ENCODE peak calls at places on chromosomes 12 and 14, in nine cellular contexts. One of them, this sample, is unnamed.

GRCh38 chr12:5035618-5036017 is 8.1 kb upstream of the KCNA5 start:
- DNase-seq in non-pigmented ciliary epithelial cell: no peak
- DNase-seq in fibroblast of pulmonary artery: no peak
- DNase-seq in ACHN: no peak
- DNase-seq in anterior cingulate cortex: no peak
- DNase-seq in posterior vena cava: no peak
- DNase-seq in stimulated activated CD8-positive, alpha-beta memory T cell treated with anti-CD3 and anti-CD28 coated beads, Interleukin-7, amount 100 ng/mL, for 48 hours: no peak
- DNase-seq in activated CD8-positive, alpha-beta T cell treated with anti-CD3 and anti-CD28 coated beads, Interleukin-2, amount 10 ng/mL, durations not matched to agents 7 days and 5 days: no peak
- DNase-seq in lower lobe of right lung: no peak
- DNase-seq in this sample: no peak

GRCh38 chr12:54991161-54991991 is 6.8 kb upstream of the TESPA1 start:
- DNase-seq in stimulated activated CD8-positive, alpha-beta memory T cell treated with anti-CD3 and anti-CD28 coated beads, Interleukin-7, amount 100 ng/mL, for 48 hours: no peak
- DNase-seq in anterior cingulate cortex: no peak
- DNase-seq in posterior vena cava: no peak
- DNase-seq in fibroblast of pulmonary artery: no peak
- DNase-seq in non-pigmented ciliary epithelial cell: no peak
- DNase-seq in lower lobe of right lung: no peak
- DNase-seq in activated CD8-positive, alpha-beta T cell treated with anti-CD3 and anti-CD28 coated beads, Interleukin-2, amount 10 ng/mL, durations not matched to agents 7 days and 5 days: peak; percentile 66
- DNase-seq in ACHN: no peak
- DNase-seq in this sample: no peak

GRCh38 chr14:39431416-39432178 is 636 bp downstream of the FBXO33 start:
- DNase-seq in posterior vena cava: peak; percentile 88
- DNase-seq in fibroblast of pulmonary artery: peak; percentile 36
- DNase-seq in ACHN: peak; percentile 43
- DNase-seq in lower lobe of right lung: peak; percentile 77
- DNase-seq in activated CD8-positive, alpha-beta T cell treated with anti-CD3 and anti-CD28 coated beads, Interleukin-2, amount 10 ng/mL, durations not matched to agents 7 days and 5 days: peak; percentile 65
- DNase-seq in non-pigmented ciliary epithelial cell: no peak
- DNase-seq in anterior cingulate cortex: peak; percentile 33
- DNase-seq in stimulated activated CD8-positive, alpha-beta memory T cell treated with anti-CD3 and anti-CD28 coated beads, Interleukin-7, amount 100 ng/mL, for 48 hours: peak; percentile 81
- DNase-seq in this sample: peak; percentile 24

GRCh38 chr14:69959136-69959535 is 79.9 kb downstream of the SMOC1 start:
- DNase-seq in lower lobe of right lung: no peak
- DNase-seq in fibroblast of pulmonary artery: no peak
- DNase-seq in non-pigmented ciliary epithelial cell: no peak
- DNase-seq in posterior vena cava: no peak
- DNase-seq in ACHN: no peak
- DNase-seq in stimulated activated CD8-positive, alpha-beta memory T cell treated with anti-CD3 and anti-CD28 coated beads, Interleukin-7, amount 100 ng/mL, for 48 hours: no peak
- DNase-seq in anterior cingulate cortex: no peak
- DNase-seq in activated CD8-positive, alpha-beta T cell treated with anti-CD3 and anti-CD28 coated beads, Interleukin-2, amount 10 ng/mL, durations not matched to agents 7 days and 5 days: no peak
- DNase-seq in this sample: no peak

GRCh38 chr14:70318635-70319013 is 40.9 kb downstream of the COX16 start:
- DNase-seq in anterior cingulate cortex: no peak
- DNase-seq in non-pigmented ciliary epithelial cell: no peak
- DNase-seq in posterior vena cava: no peak
- DNase-seq in lower lobe of right lung: no peak
- DNase-seq in stimulated activated CD8-positive, alpha-beta memory T cell treated with anti-CD3 and anti-CD28 coated beads, Interleukin-7, amount 100 ng/mL, for 48 hours: no peak
- DNase-seq in activated CD8-positive, alpha-beta T cell treated with anti-CD3 and anti-CD28 coated beads, Interleukin-2, amount 10 ng/mL, durations not matched to agents 7 days and 5 days: no peak
- DNase-seq in ACHN: no peak
- DNase-seq in fibroblast of pulmonary artery: no peak
- DNase-seq in this sample: no peak

GRCh38 chr14:50056457-50056856 is 59.9 kb downstream of the VCPKMT start:
- DNase-seq in non-pigmented ciliary epithelial cell: no peak
- DNase-seq in activated CD8-positive, alpha-beta T cell treated with anti-CD3 and anti-CD28 coated beads, Interleukin-2, amount 10 ng/mL, durations not matched to agents 7 days and 5 days: no peak
- DNase-seq in lower lobe of right lung: no peak
- DNase-seq in stimulated activated CD8-positive, alpha-beta memory T cell treated with anti-CD3 and anti-CD28 coated beads, Interleukin-7, amount 100 ng/mL, for 48 hours: no peak
- DNase-seq in ACHN: no peak
- DNase-seq in posterior vena cava: no peak
- DNase-seq in anterior cingulate cortex: no peak
- DNase-seq in fibroblast of pulmonary artery: no peak
- DNase-seq in this sample: no peak

GRCh38 chr12:60020068-60020467 is 424.2 kb downstream of the SLC16A7 start:
- DNase-seq in posterior vena cava: no peak
- DNase-seq in stimulated activated CD8-positive, alpha-beta memory T cell treated with anti-CD3 and anti-CD28 coated beads, Interleukin-7, amount 100 ng/mL, for 48 hours: no peak
- DNase-seq in non-pigmented ciliary epithelial cell: no peak
- DNase-seq in ACHN: no peak
- DNase-seq in fibroblast of pulmonary artery: no peak
- DNase-seq in anterior cingulate cortex: no peak
- DNase-seq in activated CD8-positive, alpha-beta T cell treated with anti-CD3 and anti-CD28 coated beads, Interleukin-2, amount 10 ng/mL, durations not matched to agents 7 days and 5 days: no peak
- DNase-seq in lower lobe of right lung: no peak
- DNase-seq in this sample: no peak

GRCh38 chr12:12403264-12404248 is 46.7 kb downstream of the BORCS5 start:
- DNase-seq in activated CD8-positive, alpha-beta T cell treated with anti-CD3 and anti-CD28 coated beads, Interleukin-2, amount 10 ng/mL, durations not matched to agents 7 days and 5 days: no peak
- DNase-seq in posterior vena cava: no peak
- DNase-seq in lower lobe of right lung: no peak
- DNase-seq in non-pigmented ciliary epithelial cell: no peak
- DNase-seq in ACHN: no peak
- DNase-seq in stimulated activated CD8-positive, alpha-beta memory T cell treated with anti-CD3 and anti-CD28 coated beads, Interleukin-7, amount 100 ng/mL, for 48 hours: no peak
- DNase-seq in fibroblast of pulmonary artery: peak; percentile 25
- DNase-seq in anterior cingulate cortex: no peak
- DNase-seq in this sample: no peak

GRCh38 chr12:14961466-14962155 is at the start of gene ARHGDIB:
- DNase-seq in lower lobe of right lung: peak; percentile 58
- DNase-seq in non-pigmented ciliary epithelial cell: no peak
- DNase-seq in stimulated activated CD8-positive, alpha-beta memory T cell treated with anti-CD3 and anti-CD28 coated beads, Interleukin-7, amount 100 ng/mL, for 48 hours: peak; percentile 66
- DNase-seq in ACHN: no peak
- DNase-seq in anterior cingulate cortex: no peak
- DNase-seq in fibroblast of pulmonary artery: peak; percentile 87
- DNase-seq in activated CD8-positive, alpha-beta T cell treated with anti-CD3 and anti-CD28 coated beads, Interleukin-2, amount 10 ng/mL, durations not matched to agents 7 days and 5 days: peak; percentile 93
- DNase-seq in posterior vena cava: no peak
- DNase-seq in this sample: peak; percentile 69

GRCh38 chr14:51849095-51849494 is 11.3 kb upstream of the GNG2 start:
- DNase-seq in posterior vena cava: no peak
- DNase-seq in anterior cingulate cortex: no peak
- DNase-seq in lower lobe of right lung: no peak
- DNase-seq in fibroblast of pulmonary artery: no peak
- DNase-seq in ACHN: no peak
- DNase-seq in stimulated activated CD8-positive, alpha-beta memory T cell treated with anti-CD3 and anti-CD28 coated beads, Interleukin-7, amount 100 ng/mL, for 48 hours: no peak
- DNase-seq in activated CD8-positive, alpha-beta T cell treated with anti-CD3 and anti-CD28 coated beads, Interleukin-2, amount 10 ng/mL, durations not matched to agents 7 days and 5 days: peak; percentile 45
- DNase-seq in non-pigmented ciliary epithelial cell: no peak
- DNase-seq in this sample: no peak

GRCh38 chr12:14716848-14717444 is 20.5 kb upstream of the GUCY2C start:
- DNase-seq in anterior cingulate cortex: no peak
- DNase-seq in ACHN: peak; percentile 62
- DNase-seq in lower lobe of right lung: no peak
- DNase-seq in stimulated activated CD8-positive, alpha-beta memory T cell treated with anti-CD3 and anti-CD28 coated beads, Interleukin-7, amount 100 ng/mL, for 48 hours: peak; percentile 22
- DNase-seq in non-pigmented ciliary epithelial cell: peak; percentile 3
- DNase-seq in posterior vena cava: no peak
- DNase-seq in activated CD8-positive, alpha-beta T cell treated with anti-CD3 and anti-CD28 coated beads, Interleukin-2, amount 10 ng/mL, durations not matched to agents 7 days and 5 days: peak; percentile 67
- DNase-seq in fibroblast of pulmonary artery: peak; percentile 62
- DNase-seq in this sample: no peak

GRCh38 chr12:68772714-68773113 is 26.7 kb downstream of the SLC35E3 start:
- DNase-seq in non-pigmented ciliary epithelial cell: no peak
- DNase-seq in posterior vena cava: no peak
- DNase-seq in stimulated activated CD8-positive, alpha-beta memory T cell treated with anti-CD3 and anti-CD28 coated beads, Interleukin-7, amount 100 ng/mL, for 48 hours: no peak
- DNase-seq in fibroblast of pulmonary artery: no peak
- DNase-seq in anterior cingulate cortex: no peak
- DNase-seq in activated CD8-positive, alpha-beta T cell treated with anti-CD3 and anti-CD28 coated beads, Interleukin-2, amount 10 ng/mL, durations not matched to agents 7 days and 5 days: no peak
- DNase-seq in lower lobe of right lung: no peak
- DNase-seq in ACHN: no peak
- DNase-seq in this sample: no peak

GRCh38 chr14:103372552-103373304 is 12.5 kb upstream of the MARK3 start:
- DNase-seq in fibroblast of pulmonary artery: peak; percentile 87
- DNase-seq in stimulated activated CD8-positive, alpha-beta memory T cell treated with anti-CD3 and anti-CD28 coated beads, Interleukin-7, amount 100 ng/mL, for 48 hours: peak; percentile 43
- DNase-seq in lower lobe of right lung: no peak
- DNase-seq in non-pigmented ciliary epithelial cell: peak; percentile 72
- DNase-seq in activated CD8-positive, alpha-beta T cell treated with anti-CD3 and anti-CD28 coated beads, Interleukin-2, amount 10 ng/mL, durations not matched to agents 7 days and 5 days: no peak
- DNase-seq in posterior vena cava: peak; percentile 85
- DNase-seq in anterior cingulate cortex: no peak
- DNase-seq in ACHN: peak; percentile 77
- DNase-seq in this sample: peak; percentile 88

GRCh38 chr14:77663289-77663688 is 44.5 kb downstream of the ALKBH1 start:
- DNase-seq in activated CD8-positive, alpha-beta T cell treated with anti-CD3 and anti-CD28 coated beads, Interleukin-2, amount 10 ng/mL, durations not matched to agents 7 days and 5 days: no peak
- DNase-seq in non-pigmented ciliary epithelial cell: no peak
- DNase-seq in posterior vena cava: no peak
- DNase-seq in stimulated activated CD8-positive, alpha-beta memory T cell treated with anti-CD3 and anti-CD28 coated beads, Interleukin-7, amount 100 ng/mL, for 48 hours: no peak
- DNase-seq in ACHN: no peak
- DNase-seq in fibroblast of pulmonary artery: peak; percentile 52
- DNase-seq in lower lobe of right lung: no peak
- DNase-seq in anterior cingulate cortex: no peak
- DNase-seq in this sample: peak; percentile 84

This sample was measured in epithelial cell of prostate.